ENCODE peak calls at places on chromosomes 13 and 19, in eight cellular contexts. C is colonic mucosa, E is heart left ventricle, X is IMR-90, H is BE2C, M is gastrocnemius medialis, I is left ventricle myocardium inferior, T is sigmoid colon. K is an unnamed sample. For H3K27me3 and H3K4me1, the result is how much of the 10 kb centered on the place peaks cover.

GRCh38 chr13:21557995-21558394 is 46.0 kb downstream of the MICU2 start:
- DNase-seq in E (no peak), I (no peak), C (no peak), M (no peak), T (no peak), H (peak), X (no peak), K (no peak)

GRCh38 chr19:31386806-31387205 is 37.6 kb upstream of the TSHZ3 start:
- DNase-seq in T (no peak), H (no peak), E (no peak), I (no peak), M (no peak), X (no peak), C (no peak), K (no peak)

GRCh38 chr13:23427342-23428182 is 5.9 kb downstream of the SACS start:
- DNase-seq in X (peak), I (no peak), M (no peak), H (no peak), E (peak), T (peak), C (no peak), K (peak)

GRCh38 chr19:7219056-7219455 is 75.2 kb downstream of the INSR start:
- DNase-seq in H (no peak), X (no peak), I (no peak), T (no peak), C (no peak), E (no peak), M (no peak), K (no peak)

GRCh38 chr13:34864650-34865049 is 77.4 kb upstream of the NBEA start:
- DNase-seq in C (no peak), M (no peak), T (no peak), H (no peak), I (no peak), X (no peak), E (no peak), K (no peak)

GRCh38 chr19:52453324-52454094 is at the start of gene ZNF578:
- DNase-seq in E (peak), I (peak), M (peak), T (peak), C (peak), X (peak), H (peak), K (peak)

GRCh38 chr19:35704218-35704617 is at the start of gene ZBTB32:
- DNase-seq in M (no peak), I (no peak), H (no peak), C (peak), X (peak), E (peak), T (no peak), K (no peak)

GRCh38 chr13:40536443-40537113 is 129.9 kb downstream of the FOXO1 start:
- DNase-seq in M (peak), X (no peak), C (peak), E (no peak), T (no peak), H (no peak), I (no peak), K (no peak)

GRCh38 chr13:61600360-61601033 is 184.8 kb upstream of the PCDH20 start:
- DNase-seq in M (peak), H (no peak), C (no peak), T (peak), X (no peak), I (no peak), E (no peak), K (no peak)

GRCh38 chr13:31105020-31105800 is 56.5 kb downstream of the HSPH1 start:
- DNase-seq in C (no peak), M (no peak), H (no peak), X (peak), E (no peak), T (no peak), I (no peak), K (no peak)

GRCh38 chr19:46674416-46675178 is 13.6 kb upstream of the DACT3 start:
- DNase-seq in M (no peak), I (no peak), X (peak), H (peak), E (no peak), C (no peak), T (no peak), K (no peak)

GRCh38 chr13:36428083-36428482 is 4.2 kb upstream of the CCNA1 start:
- DNase-seq in X (no peak), C (no peak), H (no peak), I (no peak), M (no peak), E (no peak), T (no peak), K (no peak)

GRCh38 chr19:32651729-32652140 is 23.2 kb downstream of the ANKRD27 start:
- DNase-seq in M (peak), E (peak), X (peak), T (peak), I (peak), C (peak), H (peak), K (no peak)

GRCh38 chr13:99408703-99409000 is 92.6 kb upstream of the TM9SF2 start:
- DNase-seq in X (no peak), T (no peak), E (no peak), I (no peak), M (no peak), C (no peak), H (no peak), K (no peak)

GRCh38 chr13:45821861-45822260 is 29.7 kb downstream of the SIAH3 start:
- DNase-seq in H (no peak), T (no peak), X (no peak), M (no peak), C (no peak), E (no peak), I (no peak), K (no peak)

GRCh38 chr19:17281391-17282304 is at the start of gene ANKLE1:
- DNase-seq in C (no peak), M (no peak), X (no peak), T (no peak), I (peak), E (no peak), H (no peak), K (no peak)

GRCh38 chr19:6229951-6230712 is 49.6 kb downstream of the MLLT1 start:
- DNase-seq in E (peak), C (no peak), X (no peak), H (no peak), I (peak), T (no peak), M (no peak), K (no peak)

GRCh38 chr13:94339116-94339687 is 140.3 kb downstream of the DCT start:
- DNase-seq in X (no peak), E (no peak), H (no peak), T (no peak), I (no peak), M (no peak), C (no peak), K (no peak)

GRCh38 chr13:94332360-94333040 is 147.0 kb downstream of the DCT start:
- DNase-seq in I (no peak), E (no peak), X (peak), T (no peak), H (no peak), M (no peak), C (no peak), K (no peak)

GRCh38 chr13:94331281-94331680 is 148.2 kb downstream of the DCT start:
- DNase-seq in X (no peak), C (no peak), M (no peak), H (no peak), I (no peak), T (no peak), E (no peak), K (no peak)

GRCh38 chr13:94333131-94333820 is 146.2 kb downstream of the DCT start:
- DNase-seq in C (no peak), H (no peak), I (no peak), E (no peak), T (no peak), M (no peak), X (peak), K (no peak)

DNA sequence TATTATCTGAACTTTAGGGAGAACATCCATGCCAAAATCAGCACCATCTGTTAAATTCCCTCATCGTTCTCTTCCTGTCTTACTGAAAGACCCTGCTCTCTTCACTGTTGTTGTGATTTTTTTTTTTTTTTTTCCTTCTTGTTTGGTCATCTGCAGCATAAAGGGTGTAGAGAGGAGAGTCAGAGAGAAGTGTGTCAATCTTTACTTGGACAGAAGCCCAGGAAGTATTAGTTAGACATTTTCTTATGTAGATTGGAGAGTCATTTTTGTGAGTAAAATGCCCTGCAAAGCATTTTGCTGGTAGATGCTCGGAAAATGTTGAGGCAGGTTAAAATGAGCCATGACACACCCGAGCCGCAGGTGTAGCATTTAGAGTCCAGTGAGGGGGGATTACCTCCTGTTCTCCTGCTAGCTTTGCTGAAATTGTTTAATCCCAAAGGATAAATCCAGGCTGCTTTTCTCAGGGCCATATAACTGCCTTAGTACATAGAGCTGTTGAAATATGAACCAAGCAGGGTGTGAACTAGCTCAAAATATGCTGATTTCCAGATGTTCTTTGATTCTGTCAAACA is 143.6 kb downstream of the DCT start:
- DNase-seq in X (peak), C (no peak), I (no peak), M (no peak), T (no peak), E (no peak), H (no peak), K (no peak)
- H3K27me3 ChIP-seq in X (under half), C (under half), I (under half), M (under half), T (under half), E (under half), H (under half), K (under half)

GRCh38 chr19:2253106-2254051 is 2.8 kb downstream of the JSRP1 start:
- DNase-seq in C (no peak), X (no peak), H (peak), T (no peak), I (no peak), M (no peak), E (no peak), K (no peak)
- TF ChIP-seq CTCF in C (no peak), X (peak), H (peak), T (no peak), I (no peak), M (no peak), E (no peak), K (no peak)

GRCh38 chr13:42985312-42986175 is 6.5 kb downstream of the EPSTI1 start:
- DNase-seq in M (peak), T (no peak), C (peak), E (no peak), I (no peak), X (no peak), H (peak), K (peak)
- H3K4me1 ChIP-seq in M (under half), T (under half), C (under half), E (under half), I (under half), X (under half), H (under half), K (under half)

DNA sequence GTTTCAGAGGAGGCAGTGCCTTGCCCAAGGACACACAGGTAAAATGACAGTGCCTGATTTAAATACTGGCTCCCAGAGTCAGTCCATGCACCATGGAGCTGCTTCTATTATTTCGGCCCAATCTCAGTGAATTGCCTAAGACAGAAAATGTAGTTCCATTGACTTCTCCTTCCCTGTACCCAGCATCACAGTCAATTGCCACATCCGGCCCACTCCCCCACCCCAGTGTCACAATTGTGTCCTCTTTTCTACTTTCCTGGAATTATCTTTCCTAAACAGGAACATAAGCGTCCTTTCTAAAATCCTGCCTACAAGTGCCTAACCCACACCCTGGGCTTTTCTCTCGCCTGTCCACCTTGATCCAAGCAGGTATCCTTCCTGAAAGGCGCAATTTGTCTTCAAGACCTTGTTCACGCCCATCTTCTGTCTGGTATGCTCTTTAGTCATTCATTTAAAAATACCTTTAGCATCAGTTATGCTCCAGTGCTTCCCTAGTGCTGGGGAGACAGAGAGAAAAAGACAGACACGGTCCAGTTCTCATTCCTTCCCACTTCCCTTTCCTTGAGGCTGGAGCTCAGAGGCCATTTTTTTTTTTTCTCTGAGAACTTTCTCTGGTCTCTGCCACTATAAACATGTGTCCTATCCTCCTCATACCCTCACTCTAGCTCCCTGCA is 411.4 kb downstream of the LIG4 start:
- DNase-seq in M (no peak), E (no peak), T (no peak), I (no peak), H (no peak), X (no peak), C (no peak), K (no peak)
- H3K27me3 ChIP-seq in M (under half), E (under half), T (under half), I (under half), H (under half), X (under half), C (under half), K (under half)

GRCh38 chr19:42122691-42123607 is 9.3 kb downstream of the POU2F2 start:
- DNase-seq in M (no peak), X (no peak), T (no peak), C (no peak), H (no peak), E (no peak), I (no peak), K (no peak)
- TF ChIP-seq CTCF in M (no peak), X (no peak), T (no peak), C (no peak), H (no peak), E (no peak), I (no peak), K (no peak)

GRCh38 chr13:78194904-78195639 is 276.4 kb upstream of the EDNRB start:
- DNase-seq in M (no peak), I (no peak), H (no peak), T (no peak), X (peak), C (no peak), E (no peak), K (no peak)
- H3K4me1 ChIP-seq in M (under half), I (under half), H (under half), T (under half), X (under half), C (under half), E (under half), K (under half)

GRCh38 chr19:50647879-50648615 is 1.2 kb upstream of the C19orf81 start:
- DNase-seq in C (no peak), I (no peak), M (no peak), T (no peak), E (no peak), H (no peak), X (no peak), K (no peak)

GRCh38 chr19:50648659-50649058 is 586 bp upstream of the C19orf81 start:
- DNase-seq in C (no peak), T (no peak), E (no peak), I (no peak), X (no peak), M (no peak), H (no peak), K (no peak)

GRCh38 chr19:50644315-50644915 is 4.7 kb upstream of the SYT3 start:
- DNase-seq in X (no peak), C (no peak), E (no peak), H (no peak), I (no peak), T (no peak), M (no peak), K (no peak)

GRCh38 chr19:50645107-50645506 is 4.1 kb upstream of the C19orf81 start:
- DNase-seq in C (no peak), M (no peak), E (no peak), I (no peak), X (no peak), T (no peak), H (no peak), K (no peak)

GRCh38 chr19:50646074-50646807 is 3.0 kb upstream of the C19orf81 start:
- DNase-seq in E (no peak), I (no peak), C (no peak), M (no peak), T (no peak), X (peak), H (peak), K (no peak)
- H3K27me3 ChIP-seq in E (under half), I (half or more), C (under half), M (under half), T (under half), X (under half), H (under half), K (under half)

GRCh38 chr19:56837892-56838679 is 2.4 kb downstream of the PEG3 start:
- DNase-seq in C (peak), E (peak), H (peak), X (no peak), I (peak), M (peak), T (peak), K (peak)
- TF ChIP-seq CTCF in C (no peak), E (peak), H (peak), X (no peak), I (peak), M (no peak), T (peak), K (peak)

DNA sequence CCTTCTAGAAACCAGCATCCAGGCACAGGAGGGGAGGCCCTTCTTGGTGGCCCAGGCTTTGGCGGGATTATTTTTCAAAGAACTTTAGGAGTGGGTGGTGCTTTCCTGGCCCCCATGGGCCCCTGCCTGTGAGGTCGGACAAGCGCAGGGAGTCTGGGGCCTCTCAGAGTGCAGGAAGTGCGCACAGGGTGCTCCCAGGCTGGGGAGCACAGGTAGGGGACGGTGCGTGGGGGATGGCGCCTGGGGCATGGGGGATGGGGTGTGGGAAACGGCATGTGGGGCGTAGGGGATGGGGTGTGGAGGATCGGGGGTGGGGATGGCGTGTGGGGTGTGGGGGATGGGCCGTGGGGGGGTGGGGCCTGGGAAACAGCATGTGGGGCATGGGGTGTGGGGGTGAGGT is 462 bp downstream of the F7 start:
- DNase-seq in M (no peak), T (no peak), H (no peak), X (no peak), I (no peak), E (no peak), C (no peak), K (no peak)
- H3K4me1 ChIP-seq in M (under half), T (under half), H (under half), X (under half), I (under half), E (under half), C (under half), K (under half)

DNA sequence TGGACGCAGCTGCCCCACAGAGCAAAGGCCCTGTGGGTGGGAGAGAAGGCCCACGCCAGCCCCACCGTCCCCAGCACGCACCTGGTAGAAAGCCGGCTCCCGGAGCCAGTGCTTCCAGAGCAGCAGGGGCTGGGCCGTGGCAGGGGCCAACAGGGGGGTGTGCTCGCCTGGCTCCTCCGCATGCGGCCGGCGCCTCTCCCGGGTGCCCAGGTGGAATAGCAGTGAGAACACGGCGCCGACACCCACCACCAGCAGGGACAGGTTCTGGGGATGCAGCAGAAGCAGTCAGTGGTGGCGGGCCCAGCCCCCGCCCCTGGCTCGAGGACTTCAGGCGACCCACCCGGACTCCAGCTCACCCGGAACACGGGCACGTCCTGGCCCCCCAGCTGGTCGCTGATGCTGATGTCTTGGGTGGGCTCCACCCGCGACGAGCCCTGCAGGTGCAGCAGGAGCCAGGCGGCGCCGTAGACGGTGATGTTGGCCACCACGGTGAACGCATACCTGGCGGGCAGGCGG is 8.9 kb downstream of the TEKTIP1 start:
- DNase-seq in M (no peak), E (no peak), T (no peak), C (no peak), X (no peak), I (no peak), H (no peak), K (no peak)
- H3K27me3 ChIP-seq in M (under half), E (under half), T (under half), C (under half), X (under half), I (under half), H (under half), K (under half)

K was measured in tibial artery.